ENCODE peak calls at places on chromosomes 16 and 17, in eight cellular contexts. E, G, R, V, K, X, U and D are unnamed samples.

GRCh38 chr17:66306413-66306812 is 4.0 kb downstream of the PRKCA start:
- DNase-seq in E (no peak), G (no peak), R (peak; percentile 30), V (no peak), K (no peak), X (no peak), U (no peak), D (no peak)

GRCh38 chr16:8962393-8963009 is 1.2 kb downstream of the USP7 start:
- DNase-seq in E (no peak), G (no peak), R (no peak), V (no peak), K (peak; percentile 16), X (peak; percentile 53), U (peak; percentile 82), D (no peak)

GRCh38 chr16:3642397-3643094 is 11.9 kb upstream of the DNASE1 start:
- DNase-seq in E (no peak), G (no peak), R (no peak), V (no peak), K (no peak), X (no peak), U (no peak), D (peak; percentile 31)

GRCh38 chr17:82927311-82927660 is 87.5 kb upstream of the ZNF750 start:
- DNase-seq in E (no peak), G (no peak), R (no peak), V (no peak), K (no peak), X (no peak), U (no peak), D (no peak)

GRCh38 chr17:28937044-28937729 is 14.1 kb downstream of the PHF12 start:
- DNase-seq in E (no peak), G (no peak), R (no peak), V (no peak), K (no peak), X (no peak), U (no peak), D (no peak)

GRCh38 chr16:14202697-14203096 is 131.6 kb downstream of the MRTFB start:
- DNase-seq in E (no peak), G (no peak), R (no peak), V (peak; percentile 40), K (no peak), X (no peak), U (no peak), D (no peak)

GRCh38 chr16:22661161-22661647 is 150.5 kb downstream of the NPIPB5 start:
- DNase-seq in E (no peak), G (no peak), R (no peak), V (no peak), K (no peak), X (no peak), U (no peak), D (no peak)

GRCh38 chr17:71234349-71234748 is 886.5 kb upstream of the SOX9 start:
- DNase-seq in E (no peak), G (no peak), R (peak; percentile 10), V (no peak), K (no peak), X (no peak), U (no peak), D (no peak)

GRCh38 chr16:5412721-5413120 is 315.1 kb upstream of the EEF2KMT start:
- DNase-seq in E (no peak), G (no peak), R (no peak), V (no peak), K (no peak), X (no peak), U (no peak), D (no peak)

GRCh38 chr17:68248199-68248825 is 469 bp downstream of the AMZ2 start:
- DNase-seq in E (peak; percentile 39), G (no peak), R (peak; percentile 64), V (peak; percentile 15), K (no peak), X (no peak), U (no peak), D (peak; percentile 87)

GRCh38 chr17:18980682-18981384 is 23.7 kb downstream of the FAM83G start:
- DNase-seq in E (no peak), G (no peak), R (no peak), V (no peak), K (no peak), X (no peak), U (no peak), D (no peak)

GRCh38 chr17:68033636-68034451 is 1.7 kb upstream of the KPNA2 start:
- DNase-seq in E (no peak), G (no peak), R (peak; percentile 54), V (peak; percentile 99), K (no peak), X (no peak), U (no peak), D (no peak)

GRCh38 chr17:8117980-8118768 is at the start of gene ALOXE3:
- DNase-seq in E (no peak), G (no peak), R (no peak), V (peak; percentile 47), K (no peak), X (no peak), U (no peak), D (no peak)

GRCh38 chr17:66944365-66945203 is 19.9 kb upstream of the CACNG4 start:
- DNase-seq in E (no peak), G (no peak), R (no peak), V (no peak), K (no peak), X (no peak), U (no peak), D (no peak)

GRCh38 chr17:28717578-28718316 is at the start of gene RAB34:
- DNase-seq in E (no peak), G (peak; percentile 25), R (peak; percentile 76), V (no peak), K (no peak), X (no peak), U (peak; percentile 17), D (peak; percentile 90)

GRCh38 chr16:2275476-2276450 is 7.8 kb upstream of the RNPS1 start:
- DNase-seq in E (no peak), G (no peak), R (no peak), V (no peak), K (no peak), X (no peak), U (no peak), D (no peak)

GRCh38 chr16:529012-529575 is 1.6 kb downstream of the CAPN15 start:
- DNase-seq in E (no peak), G (no peak), R (no peak), V (no peak), K (no peak), X (no peak), U (no peak), D (no peak)

GRCh38 chr17:46117850-46118696 is 75.2 kb downstream of the KANSL1 start:
- DNase-seq in E (no peak), G (no peak), R (no peak), V (no peak), K (no peak), X (no peak), U (no peak), D (no peak)

GRCh38 chr17:9658593-9659211 is 13.4 kb downstream of the USP43 start:
- DNase-seq in E (no peak), G (no peak), R (peak; percentile 85), V (no peak), K (no peak), X (no peak), U (no peak), D (no peak)

GRCh38 chr17:18999394-18999793 is 5.2 kb downstream of the FAM83G start:
- DNase-seq in E (no peak), G (no peak), R (no peak), V (no peak), K (no peak), X (no peak), U (no peak), D (no peak)

GRCh38 chr17:37500378-37500777 is 10.7 kb downstream of the DUSP14 start:
- DNase-seq in E (no peak), G (no peak), R (no peak), V (no peak), K (no peak), X (no peak), U (no peak), D (no peak)

GRCh38 chr17:72726936-72727335 is 365.6 kb downstream of the SLC39A11 start:
- DNase-seq in E (peak; percentile 20), G (no peak), R (no peak), V (no peak), K (no peak), X (no peak), U (peak; percentile 8), D (no peak)

GRCh38 chr16:74923766-74924460 is 61.0 kb downstream of the WDR59 start:
- DNase-seq in E (no peak), G (no peak), R (no peak), V (no peak), K (no peak), X (no peak), U (no peak), D (no peak)

GRCh38 chr16:68987734-68988457 is 117.6 kb upstream of the HAS3 start:
- DNase-seq in E (no peak), G (no peak), R (no peak), V (peak; percentile 87), K (no peak), X (no peak), U (no peak), D (no peak)

GRCh38 chr17:61495161-61495857 is 43.1 kb downstream of the TBX4 start:
- DNase-seq in E (no peak), G (no peak), R (peak; percentile 61), V (no peak), K (no peak), X (no peak), U (no peak), D (no peak)

GRCh38 chr17:70114405-70114804 is 39.4 kb downstream of the KCNJ16 start:
- DNase-seq in E (no peak), G (no peak), R (no peak), V (no peak), K (no peak), X (no peak), U (no peak), D (no peak)

GRCh38 chr16:19850131-19850817 is 34.4 kb downstream of the GPRC5B start:
- DNase-seq in E (no peak), G (no peak), R (no peak), V (no peak), K (no peak), X (no peak), U (no peak), D (no peak)

GRCh38 chr17:48374650-48375230 is 55.3 kb downstream of the SKAP1 start:
- DNase-seq in E (peak; percentile 7), G (no peak), R (no peak), V (peak; percentile 44), K (peak; percentile 3), X (peak; percentile 6), U (peak; percentile 23), D (peak; percentile 24)

GRCh38 chr16:79317521-79317920 is 283.0 kb downstream of the MAF start:
- DNase-seq in E (no peak), G (no peak), R (no peak), V (no peak), K (no peak), X (no peak), U (no peak), D (no peak)

GRCh38 chr16:88922114-88922825 is 54.7 kb downstream of the CBFA2T3 start:
- DNase-seq in E (no peak), G (no peak), R (peak; percentile 34), V (no peak), K (no peak), X (no peak), U (no peak), D (peak; percentile 78)

GRCh38 chr16:19860146-19861030 is 24.3 kb downstream of the GPRC5B start:
- DNase-seq in E (no peak), G (no peak), R (peak; percentile 13), V (peak; percentile 93), K (no peak), X (no peak), U (no peak), D (no peak)

GRCh38 chr17:50272711-50273653 is 1.3 kb upstream of the TMEM92 start:
- DNase-seq in E (peak; percentile 40), G (peak; percentile 13), R (no peak), V (no peak), K (no peak), X (peak; percentile 58), U (peak; percentile 53), D (peak; percentile 49)

GRCh38 chr17:48555183-48555615 is 10.3 kb upstream of the HOXB2 start:
- DNase-seq in E (no peak), G (no peak), R (no peak), V (peak; percentile 72), K (no peak), X (no peak), U (no peak), D (no peak)

GRCh38 chr17:73261952-73262675 is 434 bp upstream of the CPSF4L start:
- DNase-seq in E (no peak), G (peak; percentile 42), R (no peak), V (peak; percentile 73), K (no peak), X (no peak), U (no peak), D (no peak)